ENCODE peak calls at places on chromosome 4, in four cellular contexts. One of them, this sample, is unnamed.

GRCh38 chr4:90293320-90293719 is 166.1 kb downstream of the CCSER1 start:
- DNase-seq in K562: no peak
- DNase-seq in uterus: no peak
- DNase-seq in IMR-90: peak
- DNase-seq in this sample: no peak

GRCh38 chr4:68176500-68176899 is 46.8 kb upstream of the TMPRSS11F start:
- DNase-seq in IMR-90: no peak
- DNase-seq in K562: no peak
- DNase-seq in uterus: no peak
- DNase-seq in this sample: no peak

GRCh38 chr4:13143234-13143633 is 340.9 kb downstream of the RAB28 start:
- DNase-seq in IMR-90: no peak
- DNase-seq in uterus: no peak
- DNase-seq in K562: no peak
- DNase-seq in this sample: no peak

GRCh38 chr4:102778720-102779119 is 18.0 kb upstream of the MANBA start:
- DNase-seq in IMR-90: no peak
- DNase-seq in uterus: no peak
- DNase-seq in K562: peak
- DNase-seq in this sample: peak

GRCh38 chr4:103201254-103201653 is 3.1 kb upstream of the CENPE start:
- DNase-seq in IMR-90: no peak
- DNase-seq in uterus: no peak
- DNase-seq in K562: no peak
- DNase-seq in this sample: no peak

GRCh38 chr4:105698607-105699006 is 9.9 kb downstream of the INTS12 start:
- DNase-seq in K562: no peak
- DNase-seq in uterus: no peak
- DNase-seq in IMR-90: no peak
- DNase-seq in this sample: no peak

GRCh38 chr4:60805500-60806313 is 394.4 kb upstream of the ADGRL3 start:
- DNase-seq in uterus: no peak
- DNase-seq in IMR-90: peak
- DNase-seq in K562: peak
- DNase-seq in this sample: no peak

GRCh38 chr4:31234494-31234893 is 514.3 kb downstream of the PCDH7 start:
- DNase-seq in IMR-90: no peak
- DNase-seq in uterus: no peak
- DNase-seq in K562: no peak
- DNase-seq in this sample: no peak

GRCh38 chr4:112230879-112231778 is 458 bp upstream of the AP1AR start:
- DNase-seq in uterus: peak
- DNase-seq in K562: peak
- DNase-seq in IMR-90: peak
- DNase-seq in this sample: peak

GRCh38 chr4:128123036-128123435 is 61.9 kb downstream of the LARP1B start:
- DNase-seq in K562: no peak
- DNase-seq in uterus: no peak
- DNase-seq in IMR-90: no peak
- DNase-seq in this sample: no peak

GRCh38 chr4:128068927-128069326 is 7.8 kb downstream of the LARP1B start:
- DNase-seq in K562: peak
- DNase-seq in IMR-90: peak
- DNase-seq in uterus: no peak
- DNase-seq in this sample: no peak

GRCh38 chr4:114479595-114479994 is 119.0 kb upstream of the UGT8 start:
- DNase-seq in uterus: no peak
- DNase-seq in K562: no peak
- DNase-seq in IMR-90: no peak
- DNase-seq in this sample: no peak

GRCh38 chr4:189656551-189657165 is 284.0 kb upstream of the FRG1 start:
- DNase-seq in uterus: no peak
- DNase-seq in IMR-90: no peak
- DNase-seq in K562: no peak
- DNase-seq in this sample: no peak

GRCh38 chr4:88900432-88900831 is 156.6 kb downstream of the FAM13A start:
- DNase-seq in uterus: no peak
- DNase-seq in K562: no peak
- DNase-seq in IMR-90: peak
- DNase-seq in this sample: no peak

GRCh38 chr4:75708218-75708691 is 16.1 kb upstream of the USO1 start:
- DNase-seq in IMR-90: no peak
- DNase-seq in uterus: no peak
- DNase-seq in K562: no peak
- DNase-seq in this sample: no peak

GRCh38 chr4:101621120-101621519 is 169.4 kb upstream of the BANK1 start:
- DNase-seq in uterus: no peak
- DNase-seq in IMR-90: peak
- DNase-seq in K562: no peak
- DNase-seq in this sample: no peak

GRCh38 chr4:124095596-124095995 is 616.9 kb downstream of the ANKRD50 start:
- DNase-seq in uterus: no peak
- DNase-seq in IMR-90: peak
- DNase-seq in K562: no peak
- DNase-seq in this sample: no peak

GRCh38 chr4:139460565-139460964 is 6.6 kb downstream of the RAB33B start:
- DNase-seq in IMR-90: no peak
- DNase-seq in uterus: no peak
- DNase-seq in K562: no peak
- DNase-seq in this sample: no peak

GRCh38 chr4:135365065-135365464 is 1163.5 kb upstream of the PABPC4L start:
- DNase-seq in K562: no peak
- DNase-seq in IMR-90: peak
- DNase-seq in uterus: no peak
- DNase-seq in this sample: no peak

GRCh38 chr4:44257461-44257860 is 191.1 kb downstream of the KCTD8 start:
- DNase-seq in IMR-90: no peak
- DNase-seq in K562: no peak
- DNase-seq in uterus: no peak
- DNase-seq in this sample: no peak

GRCh38 chr4:169757575-169758184 is at the start of gene HPF1:
- DNase-seq in K562: peak
- DNase-seq in uterus: peak
- DNase-seq in IMR-90: peak
- DNase-seq in this sample: peak
- TF ChIP-seq POLR2A in K562: peak
- TF ChIP-seq POLR2A in uterus: peak
- TF ChIP-seq POLR2A in IMR-90: no peak
- TF ChIP-seq POLR2A in this sample: no peak

DNA sequence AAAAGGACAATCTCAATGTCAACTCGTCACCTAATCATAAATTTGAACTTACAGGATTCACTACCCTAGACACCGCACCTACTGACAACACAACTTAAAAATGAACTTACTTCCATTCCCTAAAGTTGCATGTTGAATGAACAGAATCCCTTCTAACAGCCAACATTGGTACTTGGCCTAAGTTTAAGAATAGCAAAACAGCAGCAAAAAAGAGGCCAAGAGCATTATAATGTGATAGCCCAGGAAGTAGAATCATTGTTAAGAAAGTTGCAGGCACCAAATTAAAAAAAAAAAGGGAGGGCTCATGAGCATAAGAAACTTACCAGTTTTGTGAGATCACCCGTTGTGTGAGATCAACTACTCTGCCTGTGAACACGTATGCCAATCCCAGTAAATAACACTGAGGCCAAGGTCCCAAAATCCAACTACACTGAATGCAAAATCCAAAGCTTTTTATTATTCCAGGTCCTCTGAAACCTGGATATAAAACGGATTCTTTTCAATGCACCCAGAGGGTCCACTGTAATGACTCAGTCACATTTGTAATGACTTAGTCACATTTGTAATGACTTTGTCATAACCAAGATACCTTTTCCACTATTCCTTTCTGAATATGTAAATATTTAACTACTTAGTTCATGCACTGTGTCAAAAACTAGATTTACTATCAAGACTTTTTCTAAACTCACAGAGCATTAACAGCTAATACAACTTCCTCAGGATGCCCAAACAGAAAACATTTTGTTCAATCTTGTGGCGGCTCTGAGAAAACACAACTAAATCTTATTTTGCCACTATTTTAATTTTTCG is 6.8 kb downstream of the HNRNPDL start:
- DNase-seq in uterus: no peak
- DNase-seq in IMR-90: peak
- DNase-seq in K562: no peak
- DNase-seq in this sample: no peak
- TF ChIP-seq POLR2A in uterus: no peak
- TF ChIP-seq POLR2A in IMR-90: peak
- TF ChIP-seq POLR2A in K562: peak
- TF ChIP-seq POLR2A in this sample: no peak

GRCh38 chr4:73099143-73099542 is 29.6 kb upstream of the COX18 start:
- DNase-seq in K562: no peak
- DNase-seq in uterus: no peak
- DNase-seq in IMR-90: no peak
- DNase-seq in this sample: no peak
- TF ChIP-seq POLR2A in K562: peak
- TF ChIP-seq POLR2A in uterus: no peak
- TF ChIP-seq POLR2A in IMR-90: no peak
- TF ChIP-seq POLR2A in this sample: no peak

GRCh38 chr4:74318270-74318669 is 10.0 kb downstream of the EPGN start:
- DNase-seq in IMR-90: no peak
- DNase-seq in uterus: no peak
- DNase-seq in K562: no peak
- DNase-seq in this sample: no peak
- TF ChIP-seq POLR2A in IMR-90: no peak
- TF ChIP-seq POLR2A in uterus: no peak
- TF ChIP-seq POLR2A in K562: no peak
- TF ChIP-seq POLR2A in this sample: no peak

GRCh38 chr4:156971623-156972369 is at the start of gene PDGFC:
- DNase-seq in IMR-90: peak
- DNase-seq in K562: peak
- DNase-seq in uterus: peak
- DNase-seq in this sample: peak
- TF ChIP-seq POLR2A in IMR-90: peak
- TF ChIP-seq POLR2A in K562: no peak
- TF ChIP-seq POLR2A in uterus: peak
- TF ChIP-seq POLR2A in this sample: no peak